ENCODE peak calls at places on chromosomes 2 and 18, in six cellular contexts. X is tibial artery; V is mesendoderm; I is CD8-positive, alpha-beta memory T cell; L is PC-3; O is body of pancreas. S is an unnamed sample.

GRCh38 chr2:221178139-221178538 is 394.0 kb downstream of the EPHA4 start:
- DNase-seq in X (no peak), V (no peak), I (no peak), L (no peak), O (no peak), S (no peak)

GRCh38 chr18:76619342-76620315 is 124.6 kb upstream of the ZNF516 start:
- DNase-seq in X (peak; percentile 74), V (peak; percentile 78), I (no peak), L (no peak), O (peak; percentile 82), S (peak; percentile 32)

GRCh38 chr18:35868919-35869318 is 103.6 kb upstream of the RMP24 start:
- DNase-seq in X (no peak), V (no peak), I (no peak), L (no peak), O (no peak), S (no peak)

GRCh38 chr2:223026357-223027110 is 25.5 kb upstream of the KCNE4 start:
- DNase-seq in X (no peak), V (no peak), I (no peak), L (peak; percentile 29), O (no peak), S (no peak)

GRCh38 chr2:71474116-71474743 is 20.9 kb downstream of the DYSF start:
- DNase-seq in X (no peak), V (no peak), I (no peak), L (peak; percentile 52), O (no peak), S (no peak)

GRCh38 chr2:159773876-159774275 is 24.1 kb downstream of the CD302 start:
- DNase-seq in X (no peak), V (no peak), I (no peak), L (no peak), O (no peak), S (no peak)

GRCh38 chr18:12308386-12309100 is 502 bp downstream of the TUBB6 start:
- DNase-seq in X (peak; percentile 94), V (peak; percentile 78), I (no peak), L (peak; percentile 81), O (peak; percentile 79), S (peak; percentile 71)

GRCh38 chr2:8659735-8660492 is 21.9 kb upstream of the ID2 start:
- DNase-seq in X (no peak), V (no peak), I (no peak), L (no peak), O (no peak), S (no peak)

GRCh38 chr18:58194028-58194427 is 150.0 kb downstream of the NEDD4L start:
- DNase-seq in X (no peak), V (peak; percentile 95), I (no peak), L (peak; percentile 6), O (peak; percentile 65), S (peak; percentile 46)

GRCh38 chr2:190451561-190452176 is 43.5 kb downstream of the MFSD6 start:
- DNase-seq in X (no peak), V (no peak), I (no peak), L (peak; percentile 5), O (no peak), S (no peak)

GRCh38 chr2:229003256-229003655 is 267.8 kb downstream of the PID1 start:
- DNase-seq in X (no peak), V (no peak), I (no peak), L (no peak), O (no peak), S (no peak)

GRCh38 chr18:49609416-49610284 is 47.8 kb downstream of the LIPG start:
- DNase-seq in X (no peak), V (no peak), I (no peak), L (peak; percentile 65), O (no peak), S (no peak)

GRCh38 chr2:235568431-235568830 is 74.6 kb downstream of the AGAP1 start:
- DNase-seq in X (no peak), V (no peak), I (no peak), L (no peak), O (no peak), S (no peak)

GRCh38 chr2:106257135-106257534 is 63.0 kb upstream of the UXS1 start:
- DNase-seq in X (no peak), V (no peak), I (no peak), L (no peak), O (no peak), S (no peak)

GRCh38 chr2:80303825-80304521 is 579 bp downstream of the LRRTM1 start:
- DNase-seq in X (no peak), V (peak; percentile 56), I (no peak), L (no peak), O (no peak), S (no peak)

GRCh38 chr2:223460774-223461211 is 141.4 kb downstream of the SCG2 start:
- DNase-seq in X (no peak), V (peak; percentile 8), I (no peak), L (peak; percentile 72), O (no peak), S (no peak)

GRCh38 chr2:232236200-232236599 is 142.4 kb upstream of the ALPP start:
- DNase-seq in X (no peak), V (no peak), I (no peak), L (peak; percentile 75), O (no peak), S (peak; percentile 44)

GRCh38 chr2:126657146-126657635 is 1.2 kb downstream of the GYPC start:
- DNase-seq in X (peak; percentile 92), V (peak; percentile 57), I (peak; percentile 67), L (peak; percentile 4), O (peak; percentile 37), S (peak; percentile 14)

GRCh38 chr18:73283788-73284187 is 416.0 kb upstream of the NETO1 start:
- DNase-seq in X (no peak), V (peak; percentile 53), I (no peak), L (peak; percentile 97), O (no peak), S (no peak)

GRCh38 chr2:136310005-136310495 is 192.1 kb upstream of the CXCR4 start:
- DNase-seq in X (no peak), V (no peak), I (no peak), L (no peak), O (no peak), S (no peak)

GRCh38 chr2:241047253-241048010 is 49.0 kb downstream of the SNED1 start:
- DNase-seq in X (no peak), V (no peak), I (no peak), L (no peak), O (no peak), S (no peak)

GRCh38 chr2:202109737-202110184 is 36.7 kb downstream of the KIAA2012 start:
- DNase-seq in X (peak; percentile 77), V (peak; percentile 79), I (no peak), L (no peak), O (peak; percentile 18), S (no peak)

GRCh38 chr2:96325038-96325883 is at the start of gene ITPRIPL1:
- DNase-seq in X (peak; percentile 59), V (peak; percentile 44), I (no peak), L (no peak), O (peak; percentile 24), S (no peak)

GRCh38 chr18:35442701-35443100 is 55.1 kb downstream of the INO80C start:
- DNase-seq in X (no peak), V (no peak), I (no peak), L (no peak), O (no peak), S (no peak)

GRCh38 chr2:235903803-235904637 is 264.2 kb downstream of the GBX2 start:
- DNase-seq in X (no peak), V (peak; percentile 57), I (no peak), L (no peak), O (no peak), S (no peak)

DNA sequence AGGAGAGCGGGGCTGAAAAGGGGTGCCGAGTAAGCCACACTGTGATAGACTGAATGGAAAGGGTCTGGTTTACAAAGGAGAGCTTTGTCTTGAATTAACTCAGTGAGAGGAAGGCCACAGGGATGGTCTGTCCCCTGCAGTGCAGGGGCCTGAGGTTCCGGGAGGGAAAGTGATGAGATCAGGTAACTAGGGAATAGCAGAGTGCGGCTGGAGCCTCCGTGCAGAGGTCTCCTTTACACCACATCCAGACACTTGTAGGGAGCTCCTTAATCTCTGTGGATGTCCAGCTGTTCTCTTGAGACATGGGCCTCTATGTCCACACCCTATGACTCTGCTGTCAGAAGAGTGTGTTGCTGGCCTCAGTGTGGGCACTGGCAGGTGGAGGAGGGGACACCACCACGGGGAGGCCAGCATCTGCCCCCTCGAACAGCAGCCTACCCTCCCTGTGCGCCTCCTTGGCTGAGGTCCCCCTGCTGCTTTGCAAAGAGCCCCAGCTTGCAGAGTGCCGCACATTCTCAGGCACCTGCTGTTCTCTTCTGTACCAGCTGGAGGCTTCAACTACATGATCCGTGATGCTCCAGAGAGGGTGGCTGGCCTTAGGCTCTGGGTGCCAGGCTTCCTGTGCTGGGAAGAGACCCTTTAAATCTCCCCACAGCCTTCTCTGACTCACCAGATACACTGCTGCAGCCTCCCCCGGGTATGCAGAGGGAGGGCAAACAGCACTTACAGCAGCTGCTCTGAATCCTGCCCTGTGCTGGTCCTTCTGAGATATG is 25.9 kb downstream of the ENOSF1 start:
- DNase-seq in X (no peak), V (peak; percentile 39), I (no peak), L (no peak), O (no peak), S (no peak)
- H3K27ac ChIP-seq in X (no peak overlapping the region), V (peak overlapping the region; percentile 15), I (no peak overlapping the region), L (no peak overlapping the region), O (no peak overlapping the region), S (no peak overlapping the region)

DNA sequence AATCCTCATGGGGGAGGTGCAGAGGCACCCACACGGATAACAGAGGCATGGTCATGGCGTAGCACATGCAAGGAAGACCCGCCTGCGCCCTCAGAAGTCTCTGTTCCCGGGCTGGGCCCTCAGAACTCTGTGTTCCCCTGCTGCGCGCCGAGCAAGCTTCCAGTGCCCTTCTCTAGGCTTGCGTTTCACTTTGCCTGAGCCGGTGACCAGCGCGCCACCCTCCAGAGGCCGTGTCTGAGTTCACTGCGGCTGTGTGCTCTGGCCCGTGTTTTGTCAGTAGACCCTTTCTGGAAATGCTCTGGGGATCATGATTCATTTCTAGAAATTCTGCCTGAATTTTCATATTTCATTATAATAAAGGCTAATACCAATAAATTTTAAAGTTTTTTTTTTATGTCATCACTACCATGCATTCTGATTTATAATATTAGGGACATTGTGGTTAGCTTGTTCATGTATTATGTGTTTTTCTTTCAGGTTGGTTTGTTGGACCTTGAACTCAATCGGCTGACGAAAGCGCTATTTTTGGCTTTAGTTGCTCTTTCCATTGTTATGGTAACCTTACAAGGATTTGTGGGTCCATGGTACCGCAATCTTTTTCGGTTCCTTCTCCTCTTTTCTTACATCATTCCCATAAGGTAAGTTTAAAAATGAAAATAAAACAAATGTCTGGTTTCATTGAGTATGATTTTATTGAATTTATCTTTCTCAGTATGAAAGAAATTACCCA is 142.7 kb upstream of the NFATC1 start:
- DNase-seq in X (no peak), V (no peak), I (no peak), L (no peak), O (no peak), S (no peak)
- H3K4me1 ChIP-seq in X (no peaks in the 10 kb centered on the region), V (no peaks in the 10 kb centered on the region), I (no peaks in the 10 kb centered on the region), L (no peaks in the 10 kb centered on the region), O (no peaks in the 10 kb centered on the region), S (no peaks in the 10 kb centered on the region)

DNA sequence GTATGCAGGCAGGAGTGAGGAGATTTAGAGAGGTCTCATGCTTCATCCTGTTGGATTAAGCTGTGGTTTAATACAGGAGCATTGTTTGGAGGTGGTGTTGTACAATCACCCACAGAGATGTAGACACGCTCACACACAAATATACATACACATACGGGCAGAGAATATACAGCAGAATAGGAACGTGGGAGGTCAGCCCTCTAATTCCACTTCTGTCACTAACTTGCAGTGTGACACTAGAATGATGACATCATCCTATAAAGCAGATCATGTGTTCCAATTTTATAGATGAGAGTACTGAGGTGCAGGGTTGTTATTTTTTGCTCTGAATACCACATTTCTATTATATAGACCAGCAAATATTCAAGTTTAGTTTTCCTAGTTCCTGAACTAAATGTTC is 54.4 kb downstream of the TRIB2 start:
- DNase-seq in X (no peak), V (no peak), I (no peak), L (no peak), O (no peak), S (no peak)
- H3K4me3 ChIP-seq in X (no peak overlapping the region), V (no peak overlapping the region), I (no peak overlapping the region), L (no peak overlapping the region), O (no peak overlapping the region), S (no peak overlapping the region)

GRCh38 chr2:225512873-225513580 is 113.5 kb downstream of the NYAP2 start:
- DNase-seq in X (no peak), V (no peak), I (no peak), L (peak; percentile 49), O (no peak), S (no peak)
- H3K27ac ChIP-seq in X (no peak overlapping the region), V (no peak overlapping the region), I (no peak overlapping the region), L (no peak overlapping the region), O (no peak overlapping the region), S (no peak overlapping the region)